ENCODE peak calls at places on chromosome 16, in six cellular contexts. U is stomach, T is aorta, C is A673, B is pancreas, Y is adipocyte. J is an unnamed sample.

GRCh38 chr16:76583466-76583865 is 306.3 kb downstream of the CNTNAP4 start:
- DNase-seq in T (no peak), Y (peak; percentile 17), C (peak; percentile 74), B (no peak), U (no peak), J (peak; percentile 4)

GRCh38 chr16:49009204-49009603 is 272.4 kb downstream of the CBLN1 start:
- DNase-seq in U (no peak), T (no peak), Y (no peak), C (no peak), B (no peak), J (no peak)

GRCh38 chr16:12680531-12680930 is 123.2 kb downstream of the CPPED1 start:
- DNase-seq in T (no peak), B (no peak), C (no peak), Y (no peak), U (no peak), J (no peak)

GRCh38 chr16:2912330-2913199 is 834 bp downstream of the FLYWCH1 start:
- DNase-seq in C (peak; percentile 79), U (peak; percentile 33), T (no peak), B (peak; percentile 75), Y (peak; percentile 82), J (peak; percentile 84)

GRCh38 chr16:22670551-22670970 is 143.4 kb upstream of the HS3ST2 start:
- DNase-seq in Y (no peak), C (peak; percentile 49), U (no peak), B (no peak), T (no peak), J (no peak)

GRCh38 chr16:85057948-85058347 is 30.4 kb downstream of the KIAA0513 start:
- DNase-seq in C (no peak), B (no peak), T (no peak), Y (no peak), U (no peak), J (no peak)

GRCh38 chr16:67029249-67030096 is 524 bp downstream of the CBFB start:
- DNase-seq in T (peak; percentile 91), B (peak; percentile 86), Y (peak; percentile 87), U (peak; percentile 66), C (peak; percentile 59), J (peak; percentile 89)

GRCh38 chr16:19463468-19464315 is 46.0 kb downstream of the TMC5 start:
- DNase-seq in C (no peak), T (no peak), B (no peak), Y (no peak), U (peak; percentile 39), J (no peak)

GRCh38 chr16:55703003-55704001 is 47.5 kb downstream of the SLC6A2 start:
- DNase-seq in C (peak; percentile 70), T (no peak), B (no peak), U (no peak), Y (peak; percentile 88), J (peak; percentile 78)

GRCh38 chr16:89730610-89731234 is 9.4 kb downstream of the ZNF276 start:
- DNase-seq in U (no peak), Y (no peak), T (no peak), C (no peak), B (no peak), J (no peak)

GRCh38 chr16:78443780-78444422 is 344.4 kb downstream of the WWOX start:
- DNase-seq in C (no peak), Y (no peak), B (no peak), U (no peak), T (no peak), J (peak; percentile 0)

GRCh38 chr16:56298948-56299602 is 107.8 kb downstream of the GNAO1 start:
- DNase-seq in C (no peak), T (no peak), Y (no peak), B (no peak), U (no peak), J (no peak)

GRCh38 chr16:11202260-11203091 is 53.5 kb downstream of the SOCS1 start:
- DNase-seq in B (no peak), Y (peak; percentile 25), C (no peak), U (no peak), T (no peak), J (peak; percentile 66)

GRCh38 chr16:58042886-58043515 is 17.4 kb downstream of the MMP15 start:
- DNase-seq in T (no peak), B (peak; percentile 51), C (no peak), U (no peak), Y (no peak), J (no peak)

GRCh38 chr16:907819-908218 is 63.0 kb downstream of the LMF1 start:
- DNase-seq in T (peak; percentile 52), B (peak; percentile 32), U (no peak), Y (no peak), C (no peak), J (no peak)

GRCh38 chr16:910181-910580 is 60.6 kb downstream of the LMF1 start:
- DNase-seq in Y (no peak), T (no peak), B (peak; percentile 33), C (no peak), U (no peak), J (no peak)

GRCh38 chr16:908526-909155 is 62.1 kb downstream of the LMF1 start:
- DNase-seq in U (no peak), T (no peak), Y (no peak), B (peak; percentile 50), C (no peak), J (no peak)

GRCh38 chr16:911101-911500 is 59.7 kb downstream of the LMF1 start:
- DNase-seq in Y (no peak), B (peak; percentile 62), T (no peak), U (no peak), C (no peak), J (no peak)

GRCh38 chr16:909281-910000 is 61.3 kb downstream of the LMF1 start:
- DNase-seq in B (peak; percentile 64), C (no peak), Y (no peak), U (no peak), T (no peak), J (no peak)
- H3K9me3 ChIP-seq in B (no peaks in the 10 kb centered on the region), C (no peaks in the 10 kb centered on the region), Y (no peaks in the 10 kb centered on the region), U (no peaks in the 10 kb centered on the region), T (peaks cover 2% of the 10 kb centered on the region), J (no peaks in the 10 kb centered on the region)

GRCh38 chr16:35144212-35144932 is 1685.0 kb downstream of the TP53TG3F start:
- DNase-seq in C (no peak), B (no peak), T (no peak), U (no peak), Y (no peak), J (no peak)
- H3K9me3 ChIP-seq in C (peaks cover 35% of the 10 kb centered on the region), B (no peaks in the 10 kb centered on the region), T (no peaks in the 10 kb centered on the region), U (no peaks in the 10 kb centered on the region), Y (no peaks in the 10 kb centered on the region), J (no peaks in the 10 kb centered on the region)

DNA sequence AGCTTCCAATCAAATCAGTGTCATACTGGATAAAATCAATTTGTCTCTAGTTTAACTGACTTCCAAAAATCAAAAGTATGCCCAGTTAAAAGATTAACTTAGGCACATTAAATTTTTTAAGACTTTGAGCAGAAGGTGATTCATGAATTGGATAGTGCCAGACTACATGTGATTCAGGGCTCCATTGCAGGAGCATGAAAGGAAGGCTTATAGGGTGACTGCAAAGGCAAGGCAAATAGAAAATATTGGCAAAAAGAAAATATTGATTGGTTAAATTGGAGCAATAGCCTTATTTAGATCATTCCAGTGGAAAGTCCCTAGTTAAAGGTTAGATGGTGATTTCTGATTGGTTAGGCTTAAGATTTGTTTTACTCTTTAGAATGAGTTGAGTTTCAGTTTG is 223.9 kb upstream of the ERCC4 start:
- DNase-seq in Y (no peak), C (no peak), B (no peak), T (no peak), U (no peak), J (no peak)
- H3K9me3 ChIP-seq in Y (peaks cover 33% of the 10 kb centered on the region), C (peaks cover 6% of the 10 kb centered on the region), B (no peaks in the 10 kb centered on the region), T (peaks cover 4% of the 10 kb centered on the region), U (peaks cover 5% of the 10 kb centered on the region), J (no peaks in the 10 kb centered on the region)

DNA sequence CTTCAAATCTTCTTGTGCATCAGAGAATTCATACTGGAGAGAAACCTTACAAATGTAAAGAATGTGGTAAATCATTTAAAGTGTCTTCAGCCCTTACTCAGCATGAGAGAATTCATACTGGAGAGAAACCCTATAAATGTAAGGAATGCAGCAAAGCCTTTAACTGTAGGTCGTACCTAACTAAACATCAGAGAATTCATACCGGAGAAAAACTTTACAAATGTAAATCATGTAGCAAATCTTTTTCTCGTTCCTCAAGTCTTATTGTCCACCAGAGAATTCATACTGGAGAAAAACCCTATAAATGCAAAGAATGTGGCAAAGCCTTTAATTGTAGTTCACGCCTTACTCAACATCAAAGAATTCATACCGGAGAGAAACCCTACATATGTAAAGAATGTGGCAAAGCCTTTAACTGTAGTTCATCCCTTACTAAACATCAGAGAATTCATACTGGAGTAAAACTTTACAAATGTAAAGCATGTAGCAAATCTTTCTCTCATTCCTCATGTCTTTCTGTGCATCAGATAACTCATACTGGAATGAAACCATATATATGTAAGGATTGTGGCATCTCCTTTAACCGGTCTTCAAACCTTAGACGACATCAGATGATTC is 118.5 kb upstream of the ZNF267 start:
- DNase-seq in C (no peak), T (no peak), Y (no peak), B (no peak), U (no peak), J (peak; percentile 1)
- H3K9me3 ChIP-seq in C (peaks cover 84% of the 10 kb centered on the region), T (peaks cover 5% of the 10 kb centered on the region), Y (peaks cover 96% of the 10 kb centered on the region), B (peaks cover 40% of the 10 kb centered on the region), U (peaks cover 69% of the 10 kb centered on the region), J (peaks cover 57% of the 10 kb centered on the region)

GRCh38 chr16:82730901-82731300 is 104.1 kb downstream of the CDH13 start:
- DNase-seq in T (no peak), Y (peak; percentile 65), U (no peak), B (no peak), C (no peak), J (no peak)
- H3K9me3 ChIP-seq in T (no peaks in the 10 kb centered on the region), Y (peaks cover 14% of the 10 kb centered on the region), U (no peaks in the 10 kb centered on the region), B (no peaks in the 10 kb centered on the region), C (no peaks in the 10 kb centered on the region), J (no peaks in the 10 kb centered on the region)

J was measured in GM23248.